ENCODE peak calls at places on chromosome 3, in four cellular contexts. D is GM12878, T is WTC11, W is K562. U is an unnamed sample.

GRCh38 chr3:78606756-78607155 is 1161.0 kb downstream of the ROBO1 start:
- DNase-seq in W (no peak), D (no peak), T (no peak), U (no peak)

GRCh38 chr3:129054605-129055104 is 5.9 kb upstream of the GP9 start:
- DNase-seq in T (no peak), W (peak; percentile 34), D (no peak), U (peak; percentile 91)

GRCh38 chr3:28835751-28836150 is 445.1 kb upstream of the RBMS3 start:
- DNase-seq in D (no peak), W (no peak), T (peak; percentile 28), U (no peak)

GRCh38 chr3:33438284-33438668 is 1.9 kb downstream of the UBP1 start:
- DNase-seq in D (no peak), T (no peak), W (no peak), U (peak; percentile 19)

GRCh38 chr3:21613372-21614070 is 137.5 kb downstream of the ZNF385D start:
- DNase-seq in W (no peak), T (no peak), D (no peak), U (no peak)

GRCh38 chr3:124620600-124621063 is 109.6 kb upstream of the UMPS start:
- DNase-seq in D (peak; percentile 38), T (no peak), W (peak; percentile 67), U (peak; percentile 96)

GRCh38 chr3:23232016-23232415 is 28.9 kb downstream of the UBE2E2 start:
- DNase-seq in D (no peak), T (no peak), W (no peak), U (no peak)

GRCh38 chr3:28115316-28115715 is 126.1 kb upstream of the CMC1 start:
- DNase-seq in T (no peak), D (no peak), W (no peak), U (no peak)

GRCh38 chr3:66195347-66195783 is 25.4 kb upstream of the SLC25A26 start:
- DNase-seq in T (peak; percentile 73), W (no peak), D (no peak), U (no peak)

GRCh38 chr3:99645277-99646106 is 7.1 kb downstream of the COL8A1 start:
- DNase-seq in W (peak; percentile 8), D (no peak), T (peak; percentile 58), U (peak; percentile 16)

GRCh38 chr3:168197162-168197561 is 101.4 kb upstream of the GOLIM4 start:
- DNase-seq in D (no peak), T (no peak), W (no peak), U (peak; percentile 3)

DNA sequence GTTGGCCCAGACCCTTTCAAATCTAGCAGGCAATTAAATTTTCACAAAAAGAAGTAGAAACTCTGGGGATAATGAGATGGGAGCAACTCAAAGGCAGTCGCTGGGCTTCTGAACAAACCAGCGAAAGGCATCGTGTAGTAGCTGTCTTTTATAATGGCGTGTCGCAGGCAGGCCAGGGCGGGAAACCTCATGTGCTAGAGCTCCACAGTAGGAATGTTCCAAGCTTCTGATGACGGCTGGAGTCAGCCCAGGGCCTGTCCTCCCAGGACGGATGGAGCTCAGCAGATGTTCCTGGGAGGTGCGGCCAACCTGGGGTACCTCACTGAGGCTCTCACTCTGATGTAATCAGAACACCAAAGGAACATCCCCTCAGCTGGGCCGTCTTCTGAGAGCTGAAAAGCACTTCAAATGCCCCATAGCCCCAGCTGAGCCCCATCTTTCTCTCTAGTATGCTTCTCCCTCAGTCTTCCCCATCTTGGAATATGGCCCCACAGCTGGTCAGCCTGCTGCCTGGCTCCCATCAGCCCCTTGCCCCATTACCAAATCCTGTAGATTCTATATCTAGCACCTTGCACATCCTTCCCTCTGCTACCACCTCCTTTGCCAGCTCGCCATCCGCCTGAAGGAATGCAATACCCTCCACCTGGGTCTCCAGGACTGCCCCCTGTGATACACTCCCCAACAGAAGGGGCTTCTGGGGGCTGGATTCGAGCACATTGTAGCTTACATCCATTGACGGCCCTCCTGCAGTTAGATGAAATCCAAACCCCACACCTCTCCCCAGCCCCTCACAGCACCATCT is 54.9 kb upstream of the ATP2B2 start:
- DNase-seq in W (no peak), D (no peak), T (no peak), U (no peak)
- TF ChIP-seq CREM in W (no peak), D (no peak), T (no peak), U (no peak)

GRCh38 chr3:117149577-117149976 is 440.0 kb downstream of the TUSC7 start:
- DNase-seq in T (no peak), D (no peak), W (no peak), U (no peak)

GRCh38 chr3:117145677-117146076 is 436.1 kb downstream of the TUSC7 start:
- DNase-seq in W (no peak), D (no peak), T (no peak), U (no peak)

GRCh38 chr3:117146571-117146970 is 437.0 kb downstream of the TUSC7 start:
- DNase-seq in W (no peak), T (no peak), D (no peak), U (no peak)

GRCh38 chr3:117144832-117145231 is 435.3 kb downstream of the TUSC7 start:
- DNase-seq in T (no peak), D (no peak), W (no peak), U (no peak)

GRCh38 chr3:117150628-117151027 is 441.0 kb downstream of the TUSC7 start:
- DNase-seq in T (no peak), D (no peak), W (no peak), U (no peak)
- TF ChIP-seq CREM in T (no peak), D (no peak), W (no peak), U (no peak)

DNA sequence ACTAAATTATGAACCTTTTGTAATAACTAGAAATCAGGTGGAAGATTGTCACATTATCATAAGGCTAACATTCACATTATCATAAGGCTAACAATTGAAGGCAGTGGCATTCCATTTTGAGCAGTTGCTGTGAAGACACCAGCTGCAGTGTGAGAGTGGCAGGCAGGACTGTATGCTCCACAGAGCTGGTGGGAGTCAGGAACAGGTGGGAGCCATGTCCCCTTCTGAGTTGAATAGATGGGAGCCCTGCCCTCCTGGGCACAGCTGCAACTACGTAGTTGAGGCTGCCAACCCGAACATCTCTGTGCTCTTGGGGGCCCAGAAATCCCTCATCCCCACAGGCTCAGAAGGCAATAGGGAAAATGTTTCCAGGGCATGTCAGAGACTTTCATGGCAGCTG is 1627.6 kb downstream of the SI start:
- DNase-seq in T (no peak), W (no peak), D (no peak), U (no peak)
- TF ChIP-seq CREM in T (no peak), W (no peak), D (no peak), U (no peak)

DNA sequence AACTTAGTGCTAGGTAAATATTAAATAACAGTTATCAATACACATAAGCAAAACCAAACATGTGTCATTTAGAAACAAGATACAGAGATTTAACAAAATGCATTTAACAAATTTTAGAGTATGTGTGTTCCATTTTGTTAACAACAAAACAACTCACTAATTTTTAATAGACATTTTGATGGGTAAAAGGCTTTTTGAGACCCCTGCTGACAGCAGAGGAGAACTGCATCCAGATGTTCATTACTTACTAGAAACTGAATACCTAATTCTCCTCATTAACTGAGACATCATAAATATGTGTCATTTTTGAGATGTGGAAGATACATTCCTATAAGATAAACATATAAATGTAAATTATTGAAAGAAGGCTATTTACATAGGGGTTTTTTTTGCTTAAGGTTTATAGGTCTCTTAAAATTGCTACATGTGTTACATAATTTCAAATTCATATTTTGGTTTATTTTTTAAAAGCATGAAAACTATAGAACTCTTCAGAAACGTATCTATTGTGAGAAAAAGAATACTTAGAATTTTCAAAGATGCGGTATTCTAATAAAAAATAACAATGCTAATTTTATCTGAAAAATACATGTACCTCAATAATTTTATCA is 1009.8 kb downstream of the TUSC7 start:
- DNase-seq in W (peak; percentile 11), T (no peak), D (no peak), U (peak; percentile 8)
- TF ChIP-seq CREM in W (no peak), T (no peak), D (no peak), U (no peak)

DNA sequence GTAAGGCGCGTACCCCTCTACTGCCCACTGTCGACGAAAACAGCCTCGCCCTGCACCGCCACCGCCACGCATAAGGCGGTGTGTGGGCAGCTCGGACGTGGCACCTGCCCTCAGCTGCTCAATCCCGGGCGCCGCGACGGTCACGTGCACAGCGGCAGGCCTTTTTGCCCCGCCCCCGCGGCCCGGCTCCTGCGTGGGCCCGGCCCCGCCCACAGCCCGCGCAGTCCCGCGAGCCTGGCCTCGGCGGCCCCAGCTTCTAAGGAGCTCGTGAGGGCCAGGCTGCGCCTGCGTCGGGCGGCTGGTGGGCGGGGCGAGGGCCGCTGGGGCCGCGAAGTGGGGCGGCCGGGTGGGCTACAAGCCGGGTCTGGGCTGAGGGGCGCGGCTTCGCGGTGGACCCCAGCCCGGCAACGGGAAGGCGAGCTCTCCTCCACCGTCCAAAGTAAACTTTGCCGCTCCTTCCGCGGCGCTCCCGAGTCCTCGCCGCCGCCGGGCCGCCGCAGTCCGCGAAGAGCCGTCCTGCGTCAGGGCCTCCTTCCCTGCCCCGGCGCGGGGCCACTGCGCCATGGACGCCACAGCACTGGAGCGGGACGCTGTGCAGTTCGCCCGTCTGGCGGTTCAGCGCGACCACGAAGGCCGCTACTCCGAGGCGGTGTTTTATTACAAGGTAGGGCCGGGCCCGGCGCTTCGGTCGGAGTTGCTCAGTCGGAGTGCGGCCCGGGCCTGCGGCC is at the start of gene CAPN7:
- DNase-seq in T (peak; percentile 80), D (peak; percentile 67), W (peak; percentile 98), U (peak; percentile 85)
- TF ChIP-seq CREM in T (peak; percentile 63), D (peak; percentile 47), W (peak; percentile 76), U (no peak)

DNA sequence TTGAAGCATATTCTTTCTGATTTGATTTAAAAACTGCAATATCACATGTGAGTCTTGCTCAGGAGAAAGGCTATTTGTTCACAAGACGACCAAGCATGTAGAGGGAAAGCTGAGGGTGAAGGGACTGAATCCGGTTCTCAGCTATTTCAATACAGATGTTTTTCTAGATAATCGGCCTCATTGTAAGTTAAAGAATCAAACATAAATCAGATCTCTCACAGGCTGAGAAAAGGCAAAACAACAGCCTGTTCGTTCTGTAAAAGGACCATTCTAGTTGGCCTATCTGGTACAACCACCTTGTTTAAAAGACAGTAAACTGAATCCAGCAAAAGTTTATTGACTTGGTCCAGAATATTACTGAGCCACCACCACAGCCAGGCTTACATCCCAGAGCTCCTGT is 1045.7 kb upstream of the CFAP20DC start:
- DNase-seq in W (peak; percentile 3), D (no peak), T (no peak), U (no peak)
- TF ChIP-seq CREM in W (no peak), D (no peak), T (no peak), U (no peak)

GRCh38 chr3:10956991-10957390 is 35.6 kb upstream of the SLC6A1 start:
- DNase-seq in T (no peak), W (no peak), D (no peak), U (no peak)
- TF ChIP-seq CREM in T (no peak), W (no peak), D (no peak), U (no peak)

GRCh38 chr3:165103616-165104015 is 25.3 kb upstream of the SI start:
- DNase-seq in D (no peak), T (no peak), W (no peak), U (no peak)
- TF ChIP-seq CREM in D (no peak), T (no peak), W (no peak), U (no peak)